ENCODE peak calls at places on chromosomes 11 and 22, in seven cellular contexts. M is colonic mucosa, K is mesenchymal stem cell, O is HCT116, T is Karpas-422, U is neural progenitor cell, L is fibroblast of lung. Z is an unnamed sample.

GRCh38 chr22:24894998-24895397 is 51.5 kb downstream of the LHFPL7 start:
- DNase-seq in M (peak), K (peak), O (peak), T (no peak), U (no peak), L (peak), Z (peak)

GRCh38 chr22:44538071-44538470 is 40.0 kb upstream of the RTL6 start:
- DNase-seq in M (no peak), K (peak), O (no peak), T (no peak), U (no peak), L (peak), Z (peak)

GRCh38 chr22:32476286-32476685 is 1.7 kb downstream of the FBXO7 start:
- DNase-seq in M (no peak), K (peak), O (no peak), T (no peak), U (no peak), L (no peak), Z (peak)

GRCh38 chr11:62544521-62545436 is 1.8 kb downstream of the AHNAK start:
- DNase-seq in M (peak), K (peak), O (no peak), T (no peak), U (peak), L (peak), Z (peak)

GRCh38 chr11:61361237-61361636 is 445 bp downstream of the CYB561A3 start:
- DNase-seq in M (no peak), K (no peak), O (no peak), T (no peak), U (no peak), L (no peak), Z (no peak)

GRCh38 chr11:75858613-75859012 is 43.6 kb downstream of the UVRAG start:
- DNase-seq in M (no peak), K (peak), O (no peak), T (no peak), U (no peak), L (peak), Z (peak)

GRCh38 chr11:14638561-14638960 is 5.0 kb upstream of the PDE3B start:
- DNase-seq in M (no peak), K (no peak), O (no peak), T (no peak), U (no peak), L (peak), Z (no peak)

GRCh38 chr22:33883561-33883960 is 36.7 kb downstream of the LARGE1 start:
- DNase-seq in M (no peak), K (no peak), O (no peak), T (no peak), U (no peak), L (peak), Z (no peak)

GRCh38 chr11:65615229-65615949 is at the start of gene PCNX3:
- DNase-seq in M (peak), K (peak), O (peak), T (peak), U (peak), L (peak), Z (peak)

GRCh38 chr11:21040615-21041014 is 371.2 kb downstream of the NELL1 start:
- DNase-seq in M (no peak), K (no peak), O (no peak), T (no peak), U (no peak), L (no peak), Z (no peak)

GRCh38 chr11:86637976-86638375 is 34.4 kb downstream of the ME3 start:
- DNase-seq in M (no peak), K (peak), O (no peak), T (no peak), U (no peak), L (peak), Z (no peak)

GRCh38 chr11:1520987-1521349 is 34.4 kb upstream of the MOB2 start:
- DNase-seq in M (no peak), K (no peak), O (no peak), T (no peak), U (no peak), L (no peak), Z (no peak)

GRCh38 chr22:37775785-37776638 is 31.7 kb upstream of the GCAT start:
- DNase-seq in M (no peak), K (peak), O (no peak), T (no peak), U (no peak), L (peak), Z (peak)

GRCh38 chr11:14312736-14313438 is 46.1 kb downstream of the RRAS2 start:
- DNase-seq in M (no peak), K (no peak), O (no peak), T (no peak), U (no peak), L (peak), Z (peak)

GRCh38 chr11:20937826-20938225 is 268.4 kb downstream of the NELL1 start:
- DNase-seq in M (no peak), K (no peak), O (no peak), T (no peak), U (no peak), L (no peak), Z (no peak)

GRCh38 chr22:36522662-36523061 is 6.3 kb downstream of the EIF3D start:
- DNase-seq in M (no peak), K (no peak), O (no peak), T (no peak), U (no peak), L (no peak), Z (no peak)

GRCh38 chr22:39144101-39144815 is 8.2 kb downstream of the CBX7 start:
- DNase-seq in M (peak), K (peak), O (no peak), T (no peak), U (peak), L (peak), Z (peak)

GRCh38 chr22:48444320-48445112 is 1383.2 kb downstream of the BRD1 start:
- DNase-seq in M (no peak), K (no peak), O (no peak), T (peak), U (no peak), L (peak), Z (no peak)

GRCh38 chr22:36332623-36333331 is 55.0 kb downstream of the MYH9 start:
- DNase-seq in M (peak), K (peak), O (no peak), T (peak), U (no peak), L (peak), Z (no peak)

GRCh38 chr11:93005239-93005638 is 35.8 kb downstream of the MTNR1B start:
- DNase-seq in M (no peak), K (no peak), O (no peak), T (no peak), U (no peak), L (peak), Z (peak)

GRCh38 chr11:57255618-57256017 is 18.6 kb upstream of the APLNR start:
- DNase-seq in M (no peak), K (no peak), O (no peak), T (no peak), U (no peak), L (no peak), Z (peak)

GRCh38 chr11:70882716-70883085 is 369.7 kb downstream of the SHANK2 start:
- DNase-seq in M (no peak), K (no peak), O (no peak), T (no peak), U (no peak), L (no peak), Z (no peak)
- H3K9ac ChIP-seq in M (no peak), K (no peak), O (no peak), T (no peak), U (no peak), L (no peak), Z (no peak)

GRCh38 chr22:23221351-23221804 is 41.1 kb downstream of the BCR start:
- DNase-seq in M (no peak), K (no peak), O (no peak), T (peak), U (no peak), L (no peak), Z (no peak)

GRCh38 chr22:23219317-23219716 is 39.0 kb downstream of the BCR start:
- DNase-seq in M (no peak), K (no peak), O (no peak), T (no peak), U (no peak), L (no peak), Z (no peak)

GRCh38 chr22:23218867-23219251 is 38.5 kb downstream of the BCR start:
- DNase-seq in M (peak), K (peak), O (no peak), T (peak), U (peak), L (peak), Z (peak)

GRCh38 chr22:23220485-23221350 is 40.4 kb downstream of the BCR start:
- DNase-seq in M (peak), K (no peak), O (no peak), T (peak), U (no peak), L (peak), Z (peak)

DNA sequence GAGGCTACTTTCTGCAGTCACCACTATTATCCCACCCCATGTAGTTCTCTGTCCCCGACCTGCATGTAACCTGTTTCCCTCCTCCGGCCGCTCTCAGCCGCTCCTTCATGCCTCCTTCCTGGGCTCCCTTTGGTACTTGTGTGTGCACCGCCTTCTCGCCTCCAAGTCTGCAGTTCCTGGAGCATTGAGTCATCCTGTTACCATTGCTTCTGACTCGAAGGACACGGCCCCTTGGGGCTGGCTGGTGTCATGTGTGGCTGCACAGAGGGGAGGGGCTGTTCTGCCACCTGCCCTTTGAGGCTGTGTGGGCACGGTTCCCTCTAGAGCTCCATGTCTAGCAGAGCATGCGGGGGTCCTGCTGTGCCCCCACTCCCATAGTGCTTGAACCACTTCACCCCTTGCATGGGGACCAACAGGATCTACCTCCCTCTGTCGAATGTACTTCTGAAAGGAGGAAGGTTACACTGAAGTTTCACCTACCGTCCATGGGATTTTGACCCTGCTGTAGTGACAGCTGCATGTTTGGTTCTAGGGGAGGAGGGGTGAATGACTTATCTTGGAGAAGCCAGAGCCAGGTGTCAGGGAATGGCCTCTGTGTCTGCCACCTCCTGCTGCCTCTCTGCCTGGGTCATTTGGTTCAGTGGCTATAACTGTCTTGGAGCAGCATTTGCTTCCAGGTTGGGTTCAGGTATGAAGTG is 39.6 kb downstream of the BCR start:
- DNase-seq in M (peak), K (peak), O (no peak), T (peak), U (no peak), L (peak), Z (peak)
- H3K9ac ChIP-seq in M (no peak), K (peak), O (no peak), T (peak), U (no peak), L (no peak), Z (no peak)

DNA sequence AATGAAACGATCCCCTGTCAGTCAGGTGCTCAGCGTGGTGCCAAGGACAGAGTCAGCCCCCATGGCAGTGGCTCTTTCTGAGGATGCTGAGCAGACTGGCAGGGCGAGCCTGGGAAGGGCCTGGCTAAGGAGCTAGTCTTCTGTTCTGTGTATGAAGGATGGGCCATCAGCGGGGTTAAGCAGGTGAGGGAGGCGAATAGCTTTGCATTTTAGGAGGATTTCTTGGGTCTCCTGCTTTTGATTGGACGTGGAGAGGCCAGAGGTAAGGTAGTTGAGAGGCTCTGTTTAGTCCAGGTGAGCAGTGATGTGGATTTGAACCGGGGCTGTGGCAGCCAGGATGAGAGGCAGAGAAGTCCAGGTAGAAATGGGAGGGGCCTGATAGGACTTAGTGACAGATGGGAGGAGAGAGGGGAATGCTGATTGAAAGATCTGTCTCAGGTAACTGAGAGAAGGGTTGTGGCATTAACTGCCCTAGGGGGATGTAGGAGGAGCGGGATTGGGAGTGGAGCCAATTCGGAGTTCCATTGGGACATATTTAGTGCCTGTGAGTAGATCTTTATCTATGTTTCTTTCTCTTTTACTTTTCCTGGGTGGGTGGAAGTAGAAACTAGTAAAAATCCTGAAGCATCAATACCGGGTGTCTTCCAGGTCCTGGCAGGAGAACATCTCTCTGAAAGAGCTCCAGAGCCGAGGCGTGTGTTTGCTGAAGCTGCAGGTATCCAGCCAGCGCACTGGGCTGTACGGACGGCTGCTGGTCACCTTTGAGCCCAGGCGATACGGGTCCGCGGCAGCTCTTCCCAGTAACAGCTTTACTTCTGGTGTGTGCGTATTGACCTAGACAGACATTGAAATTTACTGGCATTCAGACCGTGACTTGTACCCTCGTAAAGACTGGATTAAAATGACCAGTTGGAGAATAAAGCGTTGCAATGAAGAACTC is 2.0 kb downstream of the IGHMBP2 start:
- DNase-seq in M (no peak), K (no peak), O (no peak), T (no peak), U (no peak), L (no peak), Z (no peak)
- H3K9ac ChIP-seq in M (no peak), K (peak), O (peak), T (peak), U (no peak), L (no peak), Z (peak)

DNA sequence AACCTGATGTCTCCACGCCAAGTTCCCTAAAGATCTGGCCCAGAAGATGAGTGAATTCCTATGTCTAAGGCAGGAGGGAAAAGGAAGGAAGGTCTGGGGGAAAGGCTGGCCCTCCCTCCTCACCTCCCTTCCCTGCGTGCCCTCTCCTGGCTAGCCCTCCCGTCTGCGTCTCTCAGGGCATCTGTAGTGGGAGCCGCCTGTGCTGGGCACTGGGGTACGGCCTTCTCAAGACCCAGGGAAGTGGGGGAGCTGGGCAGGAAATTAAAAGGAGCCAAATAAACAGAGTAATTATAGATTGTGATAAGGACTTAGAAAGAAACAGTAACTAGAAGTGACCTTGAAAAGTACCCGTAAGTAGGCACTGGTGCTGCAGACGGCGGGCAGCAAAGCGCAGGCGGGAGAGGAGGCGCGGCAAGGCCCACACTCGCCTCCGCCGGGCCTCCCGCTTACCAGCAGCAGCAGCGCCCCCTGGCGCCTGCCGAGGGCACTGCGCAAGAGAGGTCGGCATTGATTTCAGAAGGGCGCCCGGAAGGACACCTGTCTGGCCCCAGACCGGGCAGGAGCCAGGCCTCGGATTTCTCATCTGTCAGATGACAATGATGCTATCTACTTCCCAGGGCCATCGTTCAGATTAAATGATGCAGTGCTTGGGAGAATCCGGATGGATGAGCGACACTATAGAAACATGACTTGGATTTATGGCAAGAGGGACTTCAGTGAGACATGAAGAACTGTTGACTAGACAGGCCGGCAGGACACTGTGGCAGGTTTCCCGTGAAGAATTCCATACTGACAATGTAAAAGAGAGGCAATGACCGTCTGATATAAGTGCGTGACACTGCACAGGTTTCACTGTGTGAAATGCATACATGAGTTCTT is 7.3 kb downstream of the KCNJ1 start:
- DNase-seq in M (peak), K (peak), O (peak), T (peak), U (peak), L (peak), Z (no peak)
- H3K9ac ChIP-seq in M (peak), K (no peak), O (no peak), T (no peak), U (no peak), L (no peak), Z (no peak)

DNA sequence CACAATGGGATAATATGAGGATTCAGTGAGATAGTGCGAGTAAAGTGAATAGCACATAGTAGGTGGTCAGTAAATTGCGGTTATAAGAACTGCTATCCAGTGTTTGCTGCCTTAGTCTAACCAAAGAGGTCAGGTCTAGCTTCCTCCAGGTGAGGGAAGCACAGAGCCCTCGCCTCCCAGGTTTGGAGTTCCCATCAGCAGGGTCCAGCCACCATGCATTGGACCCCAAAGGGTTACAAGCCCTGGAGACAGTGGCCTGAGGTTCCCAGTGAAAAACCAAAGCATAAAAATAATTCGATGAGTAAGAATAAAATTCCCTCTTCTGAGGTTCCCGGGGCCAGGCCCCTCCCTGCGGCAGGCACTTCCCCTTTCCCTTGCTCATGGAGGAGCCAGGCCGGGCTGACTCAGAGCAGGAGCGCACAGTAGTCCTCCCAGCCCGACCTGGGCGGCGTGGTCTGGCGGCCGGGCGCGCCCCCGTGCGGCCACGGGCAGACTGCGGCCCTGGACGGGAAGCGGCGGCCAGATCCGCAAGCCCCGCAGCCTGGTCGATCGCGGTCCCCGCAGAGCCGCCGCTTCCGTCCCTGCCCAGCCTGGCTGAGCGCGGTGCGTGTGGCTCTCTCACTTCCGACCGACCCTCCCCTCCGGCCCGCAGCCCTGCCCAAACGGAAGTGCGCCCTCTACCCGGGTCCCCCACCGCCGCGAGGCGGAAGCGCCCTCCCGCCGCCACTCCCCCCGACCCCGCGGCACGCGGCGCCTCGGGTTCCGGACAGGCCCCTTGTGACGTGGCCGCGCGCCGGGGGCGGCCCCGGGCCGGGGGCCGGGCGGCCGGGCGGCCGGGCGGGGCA is at the start of gene SLC39A13:
- DNase-seq in M (peak), K (peak), O (peak), T (peak), U (peak), L (peak), Z (peak)
- H3K9ac ChIP-seq in M (peak), K (peak), O (peak), T (peak), U (peak), L (peak), Z (peak)

Z was measured in adipocyte.